ENCODE peak calls at places on chromosomes 12 and 14, in six cellular contexts. D is mammary epithelial cell, I is H9, A is lung, C is psoas muscle, S is cardiac muscle cell. U is an unnamed sample.

GRCh38 chr14:73599494-73599893 is 7.8 kb downstream of the ACOT4 start:
- DNase-seq in C (no peak), D (no peak), A (no peak), I (no peak), S (no peak), U (no peak)

GRCh38 chr14:66284346-66284745 is 201.8 kb upstream of the CCDC196 start:
- DNase-seq in A (no peak), I (no peak), D (peak), S (peak), C (no peak), U (peak)

GRCh38 chr14:74846168-74846567 is 29.8 kb downstream of the PROX2 start:
- DNase-seq in C (no peak), S (peak), I (no peak), D (no peak), A (no peak), U (no peak)

GRCh38 chr12:113203852-113204760 is 17.2 kb upstream of the TPCN1 start:
- DNase-seq in S (peak), D (no peak), I (no peak), C (no peak), A (no peak), U (no peak)

GRCh38 chr12:128509170-128509569 is 242.2 kb downstream of the TMEM132C start:
- DNase-seq in I (no peak), A (no peak), D (no peak), S (no peak), C (no peak), U (no peak)

GRCh38 chr14:68924392-68925158 is 54.5 kb downstream of the ACTN1 start:
- DNase-seq in S (no peak), C (no peak), A (no peak), I (no peak), D (no peak), U (no peak)

GRCh38 chr12:14410841-14411569 is 45.5 kb downstream of the ATF7IP start:
- DNase-seq in D (peak), S (peak), A (no peak), C (no peak), I (no peak), U (no peak)

GRCh38 chr14:72463291-72463866 is 430.5 kb downstream of the DPF3 start:
- DNase-seq in S (no peak), I (no peak), D (no peak), A (no peak), C (no peak), U (no peak)

GRCh38 chr12:28966049-28966778 is 182.9 kb upstream of the FAR2 start:
- DNase-seq in S (peak), I (no peak), D (no peak), A (peak), C (no peak), U (no peak)

GRCh38 chr14:21089877-21090193 is 8.6 kb downstream of the ZNF219 start:
- DNase-seq in D (no peak), C (no peak), A (no peak), S (no peak), I (no peak), U (no peak)

GRCh38 chr14:88079624-88080023 is 74.7 kb downstream of the GPR65 start:
- DNase-seq in S (no peak), C (no peak), A (no peak), I (no peak), D (no peak), U (no peak)

GRCh38 chr14:68823434-68824206 is 30.8 kb upstream of the ZFP36L1 start:
- DNase-seq in S (no peak), D (no peak), I (no peak), C (no peak), A (no peak), U (no peak)

GRCh38 chr12:22037952-22038351 is 8.1 kb upstream of the CMAS start:
- DNase-seq in I (no peak), D (peak), C (no peak), A (no peak), S (no peak), U (no peak)

GRCh38 chr14:56112781-56113180 is 5.4 kb upstream of the PELI2 start:
- DNase-seq in I (no peak), A (no peak), D (no peak), S (no peak), C (no peak), U (no peak)

GRCh38 chr14:32090686-32091085 is 13.6 kb downstream of the ARHGAP5 start:
- DNase-seq in D (no peak), A (no peak), S (no peak), C (no peak), I (no peak), U (no peak)

GRCh38 chr14:54177861-54178591 is 218.8 kb upstream of the CDKN3 start:
- DNase-seq in C (no peak), I (no peak), D (no peak), A (no peak), S (no peak), U (no peak)

GRCh38 chr14:62307844-62308243 is 545.6 kb downstream of the SNAPC1 start:
- DNase-seq in D (no peak), I (peak), S (no peak), A (no peak), C (no peak), U (no peak)

GRCh38 chr12:64080319-64081008 is 141.6 kb downstream of the KICS2 start:
- DNase-seq in A (no peak), D (peak), I (no peak), S (peak), C (no peak), U (peak)

GRCh38 chr14:96341323-96341722 is 21.8 kb downstream of the ATG2B start:
- DNase-seq in I (no peak), A (no peak), D (no peak), S (no peak), C (no peak), U (no peak)

GRCh38 chr12:52903855-52904508 is 894 bp downstream of the KRT8 start:
- DNase-seq in D (peak), A (peak), S (peak), C (no peak), I (peak), U (no peak)

GRCh38 chr14:46769292-46769691 is 117.7 kb upstream of the RPL10L start:
- DNase-seq in I (no peak), C (no peak), D (no peak), A (no peak), S (no peak), U (no peak)

GRCh38 chr12:29656762-29657538 is 126.8 kb downstream of the TMTC1 start:
- DNase-seq in I (no peak), S (peak), D (no peak), A (no peak), C (no peak), U (no peak)

GRCh38 chr12:119796292-119796691 is 80.8 kb downstream of the CIT start:
- DNase-seq in S (no peak), A (no peak), D (no peak), I (no peak), C (no peak), U (no peak)

GRCh38 chr12:31235868-31236395 is 90.0 kb downstream of the SINHCAF start:
- DNase-seq in D (no peak), C (no peak), A (no peak), I (no peak), S (no peak), U (no peak)

GRCh38 chr12:98483621-98484455 is 31.6 kb upstream of the TMPO start:
- DNase-seq in A (no peak), I (no peak), S (peak), C (no peak), D (no peak), U (no peak)

GRCh38 chr14:54927551-54927950 is 24.9 kb upstream of the GCH1 start:
- DNase-seq in S (no peak), I (no peak), D (no peak), A (no peak), C (no peak), U (no peak)

GRCh38 chr14:54815016-54815415 is 87.6 kb downstream of the GCH1 start:
- DNase-seq in D (no peak), C (no peak), A (peak), I (no peak), S (peak), U (no peak)

DNA sequence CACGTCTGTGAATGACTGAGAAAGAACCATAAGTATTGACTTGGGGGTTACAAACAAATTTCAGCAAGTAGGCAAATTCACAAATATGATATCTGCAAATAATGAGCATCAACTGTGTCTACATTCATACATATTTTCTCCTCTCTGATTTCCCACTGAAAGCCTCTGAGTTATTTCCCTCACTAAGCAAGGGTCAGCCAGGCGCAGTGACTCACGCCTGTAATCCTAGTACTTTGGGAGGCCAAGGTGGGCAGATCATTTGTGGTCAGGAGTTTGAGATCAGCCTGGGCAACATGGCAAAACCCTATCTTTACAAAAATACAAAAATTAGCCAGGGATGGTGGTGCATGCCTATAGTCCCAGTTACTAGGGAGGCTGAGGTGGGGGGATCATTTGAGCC is 80.8 kb downstream of the SLC25A21 start:
- DNase-seq in I (no peak), S (no peak), C (no peak), D (no peak), A (no peak), U (no peak)
- H3K27ac ChIP-seq in I (no peak), S (no peak), C (no peak), D (no peak), A (no peak), U (no peak)

DNA sequence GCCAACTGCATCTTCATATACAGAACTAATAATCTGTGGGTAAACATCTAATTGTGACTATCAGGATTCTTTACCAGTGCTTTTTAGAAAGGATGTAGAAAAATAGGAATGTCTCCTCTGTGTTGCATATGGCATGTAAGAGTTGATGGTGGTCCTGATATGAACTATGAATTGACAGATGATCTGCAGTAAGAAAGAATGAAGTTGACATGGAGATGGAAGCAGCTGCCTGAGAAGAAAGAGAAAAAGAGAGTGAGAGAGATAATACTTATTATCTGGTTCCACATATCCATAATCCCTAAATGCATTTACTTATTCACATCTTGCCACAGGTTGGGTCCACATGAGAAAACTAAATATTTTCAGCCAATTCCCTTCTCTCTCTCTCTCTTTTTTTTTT is 1022.9 kb downstream of the SLC6A15 start:
- DNase-seq in S (no peak), C (no peak), D (no peak), A (no peak), I (no peak), U (no peak)
- H3K27ac ChIP-seq in S (no peak), C (no peak), D (no peak), A (no peak), I (no peak), U (no peak)

GRCh38 chr12:111685811-111686573 is at the start of the genes ACAD10 and BRAP:
- DNase-seq in C (peak), I (peak), A (peak), D (peak), S (peak), U (peak)

GRCh38 chr12:111685322-111685810 is 390 bp downstream of the BRAP start:
- DNase-seq in A (no peak), C (no peak), I (no peak), D (peak), S (no peak), U (no peak)

GRCh38 chr12:111687952-111688351 is 2.1 kb downstream of the ACAD10 start:
- DNase-seq in A (no peak), S (no peak), I (no peak), C (no peak), D (no peak), U (no peak)

GRCh38 chr12:111687255-111687654 is 1.4 kb downstream of the ACAD10 start:
- DNase-seq in A (no peak), C (no peak), D (no peak), S (no peak), I (no peak), U (no peak)

GRCh38 chr12:111686574-111687105 is 787 bp downstream of the ACAD10 start:
- DNase-seq in C (no peak), I (no peak), S (peak), A (no peak), D (no peak), U (no peak)
- H3K27ac ChIP-seq in C (peak), I (no peak), S (peak), A (peak), D (peak), U (peak)

GRCh38 chr12:92488735-92489134 is 214.1 kb upstream of the PLEKHG7 start:
- DNase-seq in A (no peak), C (no peak), S (no peak), I (no peak), D (no peak), U (no peak)

GRCh38 chr12:92485356-92486348 is 217.1 kb upstream of the PLEKHG7 start:
- DNase-seq in C (no peak), S (peak), I (no peak), D (no peak), A (no peak), U (no peak)

GRCh38 chr12:92487138-92487485 is 215.7 kb upstream of the PLEKHG7 start:
- DNase-seq in A (no peak), C (no peak), S (no peak), D (no peak), I (no peak), U (no peak)

GRCh38 chr12:92482599-92482998 is 220.2 kb upstream of the PLEKHG7 start:
- DNase-seq in I (no peak), S (no peak), C (no peak), D (no peak), A (no peak), U (no peak)

GRCh38 chr12:92486443-92487137 is 216.2 kb upstream of the PLEKHG7 start:
- DNase-seq in I (no peak), C (no peak), A (no peak), S (no peak), D (no peak), U (no peak)
- H3K27ac ChIP-seq in I (no peak), C (no peak), A (no peak), S (no peak), D (no peak), U (no peak)

DNA sequence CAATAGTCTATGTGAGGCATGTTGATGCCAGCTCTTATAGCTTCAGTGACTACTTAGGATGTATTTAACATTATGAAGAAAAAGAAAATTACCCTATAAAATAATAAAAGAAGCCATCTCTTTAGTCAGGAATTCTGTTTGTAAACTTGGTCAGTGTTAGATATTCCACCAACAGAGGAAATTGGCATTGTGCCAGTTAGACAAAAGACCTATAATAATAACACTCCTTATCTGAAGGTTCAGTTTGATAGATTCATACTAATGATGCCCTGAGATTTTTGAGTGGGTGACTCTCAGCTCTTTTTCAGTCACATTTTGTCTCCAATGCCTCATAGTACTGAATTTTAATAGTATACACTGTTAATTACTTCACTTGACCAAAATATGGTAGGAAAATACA is 6.6 kb downstream of the SYT10 start:
- DNase-seq in S (no peak), A (no peak), C (no peak), D (no peak), I (no peak), U (no peak)
- H3K27ac ChIP-seq in S (no peak), A (no peak), C (no peak), D (no peak), I (no peak), U (no peak)

U was measured in epithelial cell of prostate.